ENCODE peak calls at places on chromosomes 2 and 18, in five cellular contexts. W is HepG2, U is NT2/D1, H is H1, X is GM12878. G is an unnamed sample.

GRCh38 chr2:126878601-126879000 is 20.1 kb upstream of the TEX51 start:
- DNase-seq in W (no peak), U (no peak), H (no peak), X (no peak), G (no peak)

GRCh38 chr2:104538082-104538481 is 315.8 kb upstream of the POU3F3 start:
- DNase-seq in W (no peak), U (no peak), H (no peak), X (no peak), G (no peak)

GRCh38 chr2:84942964-84943421 is 28.0 kb upstream of the KCMF1 start:
- DNase-seq in W (no peak), U (no peak), H (no peak), X (peak; percentile 93), G (no peak)

GRCh38 chr2:231380307-231380706 is 15.2 kb upstream of the B3GNT7 start:
- DNase-seq in W (no peak), U (no peak), H (no peak), X (no peak), G (no peak)

GRCh38 chr2:102449370-102449974 is 23.6 kb upstream of the SLC9A4 start:
- DNase-seq in W (peak; percentile 23), U (peak; percentile 35), H (no peak), X (no peak), G (peak; percentile 26)

GRCh38 chr2:120957905-120958304 is 222.2 kb downstream of the GLI2 start:
- DNase-seq in W (no peak), U (no peak), H (no peak), X (no peak), G (no peak)

GRCh38 chr2:11056614-11057013 is 98.7 kb upstream of the SLC66A3 start:
- DNase-seq in W (no peak), U (no peak), H (no peak), X (no peak), G (no peak)

GRCh38 chr18:25647404-25647803 is 295.4 kb upstream of the ZNF521 start:
- DNase-seq in W (no peak), U (no peak), H (no peak), X (no peak), G (no peak)

GRCh38 chr18:38868757-38869156 is 1303.2 kb upstream of the CELF4 start:
- DNase-seq in W (no peak), U (no peak), H (no peak), X (no peak), G (no peak)

GRCh38 chr2:165794520-165794882 is 454 bp upstream of the GALNT3 start:
- DNase-seq in W (no peak), U (no peak), H (no peak), X (peak; percentile 43), G (no peak)

DNA sequence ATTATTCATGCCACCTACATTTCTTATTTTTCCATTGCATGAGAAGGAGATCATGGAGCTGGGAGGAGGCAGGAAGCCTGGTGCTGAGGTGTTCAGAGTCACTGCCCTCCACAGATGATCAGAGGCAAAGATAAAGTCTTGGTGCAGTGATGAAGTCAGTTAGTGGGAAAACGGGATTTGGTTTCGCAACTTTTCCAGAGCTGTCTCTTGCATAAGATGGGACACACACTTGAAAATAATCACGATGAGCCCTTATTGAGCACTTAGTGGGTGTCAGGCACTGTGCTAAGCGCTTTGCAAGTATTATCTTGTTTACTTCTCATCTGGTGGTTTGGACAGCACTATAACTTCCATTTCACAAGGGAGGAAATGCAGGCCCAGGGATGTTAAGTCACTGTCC is 222.1 kb upstream of the SMAD2 start:
- DNase-seq in W (peak; percentile 13), U (no peak), H (no peak), X (no peak), G (no peak)
- TF ChIP-seq SUZ12 in W (no peak), U (no peak), H (no peak), X (no peak), G (no peak)

GRCh38 chr2:203436496-203436895 is 98.6 kb downstream of the RAPH1 start:
- DNase-seq in W (no peak), U (no peak), H (no peak), X (no peak), G (no peak)
- TF ChIP-seq SUZ12 in W (no peak), U (no peak), H (no peak), X (no peak), G (no peak)

GRCh38 chr2:151827564-151828142 is 568 bp downstream of the ARL5A start:
- DNase-seq in W (peak; percentile 23), U (peak; percentile 6), H (no peak), X (no peak), G (peak; percentile 10)
- TF ChIP-seq SUZ12 in W (no peak), U (no peak), H (no peak), X (no peak), G (no peak)

DNA sequence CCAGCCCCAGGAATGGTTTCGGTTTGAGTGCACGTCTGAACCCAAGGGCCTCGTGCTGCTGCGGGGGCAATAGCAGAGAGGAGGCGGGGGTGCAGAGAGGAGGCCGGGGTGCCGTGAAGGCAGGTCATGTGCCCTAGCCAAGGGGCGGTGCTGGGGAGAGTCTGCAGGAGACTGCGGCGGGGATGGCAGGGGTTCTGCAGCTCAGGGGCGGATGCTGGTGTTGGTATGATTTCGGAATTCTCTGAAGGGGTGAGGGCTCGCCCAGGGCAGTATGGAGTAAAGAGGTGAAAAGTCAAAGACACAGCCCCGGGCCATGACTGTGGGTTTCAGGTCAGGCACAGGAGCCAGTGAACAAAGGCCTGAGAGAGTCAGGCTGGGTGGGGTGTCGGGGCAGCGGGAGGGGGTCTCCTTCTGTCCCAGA is 186.5 kb upstream of the HDAC4 start:
- DNase-seq in W (no peak), U (no peak), H (no peak), X (no peak), G (no peak)
- TF ChIP-seq SUZ12 in W (no peak), U (no peak), H (no peak), X (no peak), G (no peak)

GRCh38 chr18:28178720-28179119 is 1.8 kb upstream of the CDH2 start:
- DNase-seq in W (no peak), U (no peak), H (no peak), X (no peak), G (no peak)

GRCh38 chr18:28176674-28176932 is 327 bp downstream of the CDH2 start:
- DNase-seq in W (no peak), U (no peak), H (no peak), X (no peak), G (peak; percentile 17)

GRCh38 chr18:28177828-28178635 is 1.1 kb upstream of the CDH2 start:
- DNase-seq in W (peak; percentile 18), U (no peak), H (no peak), X (no peak), G (peak; percentile 74)

GRCh38 chr18:28175930-28176673 is 828 bp downstream of the CDH2 start:
- DNase-seq in W (no peak), U (no peak), H (no peak), X (no peak), G (peak; percentile 38)

DNA sequence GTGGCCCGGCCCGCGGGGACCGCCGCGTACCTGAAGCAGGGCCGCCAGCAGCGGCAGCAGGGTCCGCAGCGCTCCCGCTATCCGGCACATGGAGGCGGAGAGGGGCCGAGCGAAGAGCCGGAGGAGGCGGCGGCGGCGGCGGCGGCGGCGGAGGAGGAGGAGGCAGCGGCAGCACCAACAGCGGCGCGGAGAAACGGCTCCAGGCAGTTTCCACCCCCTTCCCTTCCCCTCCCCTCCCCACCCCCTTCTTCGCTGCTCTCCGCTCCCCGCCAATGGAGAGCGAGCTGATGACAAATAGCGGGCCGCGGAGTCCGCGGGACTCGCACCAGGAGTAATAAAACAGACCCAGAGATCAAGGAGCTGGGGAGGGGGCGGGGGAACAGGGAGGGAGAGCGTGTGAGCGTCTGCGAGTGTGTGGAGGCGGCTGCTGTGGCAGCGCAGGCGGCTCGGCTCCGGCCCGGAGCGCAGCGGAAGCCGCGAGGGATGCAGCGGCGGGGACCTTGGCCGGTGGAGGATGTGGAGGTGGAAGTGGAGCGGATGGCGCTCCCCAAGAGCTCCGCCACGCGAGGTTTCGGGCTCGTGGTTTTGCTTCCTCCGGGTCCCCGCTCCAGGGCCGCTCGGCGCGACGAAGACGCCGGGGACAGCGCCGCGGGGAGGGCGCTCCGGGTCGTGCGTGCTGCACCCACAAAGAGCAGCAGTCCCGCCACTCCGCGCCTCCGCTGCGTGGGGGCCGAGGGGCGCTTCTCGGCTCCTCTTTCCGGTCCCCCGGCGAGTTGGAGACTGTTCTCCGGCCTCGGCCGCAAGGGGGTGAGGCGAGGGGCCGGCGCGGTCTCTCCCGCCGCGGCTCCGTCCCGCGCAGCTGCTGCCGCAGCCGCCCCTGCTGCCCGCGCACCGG is at the start of gene CDH2:
- DNase-seq in W (peak; percentile 77), U (peak; percentile 30), H (peak; percentile 60), X (no peak), G (peak; percentile 85)
- TF ChIP-seq SUZ12 in W (no peak), U (no peak), H (no peak), X (no peak), G (no peak)

GRCh38 chr2:100647709-100648108 is 84.9 kb downstream of the PDCL3 start:
- DNase-seq in W (no peak), U (no peak), H (no peak), X (no peak), G (no peak)
- TF ChIP-seq SUZ12 in W (no peak), U (no peak), H (no peak), X (no peak), G (no peak)

GRCh38 chr2:174971868-174972781 is 33.1 kb downstream of the CHN1 start:
- DNase-seq in W (no peak), U (no peak), H (no peak), X (no peak), G (no peak)

GRCh38 chr2:174969091-174969734 is 36.0 kb downstream of the CHN1 start:
- DNase-seq in W (no peak), U (no peak), H (no peak), X (no peak), G (no peak)

GRCh38 chr2:174970092-174970491 is 35.1 kb downstream of the CHN1 start:
- DNase-seq in W (no peak), U (no peak), H (no peak), X (no peak), G (no peak)

GRCh38 chr2:174974131-174974530 is 31.1 kb downstream of the CHN1 start:
- DNase-seq in W (no peak), U (no peak), H (no peak), X (no peak), G (no peak)

DNA sequence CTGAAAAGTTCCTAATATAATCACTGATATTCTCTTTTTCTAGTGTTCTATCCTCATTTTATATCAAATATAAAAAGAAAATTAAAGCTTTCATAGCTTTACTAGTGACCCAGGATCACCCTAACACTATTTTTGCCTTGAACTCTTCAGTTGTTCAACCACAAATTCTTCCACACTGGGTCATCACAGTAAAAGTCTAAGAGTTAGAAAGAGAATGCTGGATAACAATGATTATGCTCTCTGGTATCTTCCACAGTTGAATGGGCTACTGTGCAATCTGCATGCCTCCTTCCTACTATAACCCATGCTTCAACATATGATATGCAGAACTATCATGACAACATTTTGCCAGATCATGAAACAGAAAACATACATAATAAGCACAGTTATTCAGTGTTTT is 32.3 kb downstream of the CHN1 start:
- DNase-seq in W (no peak), U (no peak), H (no peak), X (no peak), G (no peak)
- TF ChIP-seq SUZ12 in W (no peak), U (no peak), H (no peak), X (no peak), G (no peak)

GRCh38 chr2:19611491-19612332 is 253.3 kb upstream of the OSR1 start:
- DNase-seq in W (peak; percentile 88), U (no peak), H (no peak), X (no peak), G (no peak)
- TF ChIP-seq SUZ12 in W (no peak), U (no peak), H (no peak), X (no peak), G (no peak)

GRCh38 chr18:46220116-46220515 is 115.9 kb downstream of the HAUS1 start:
- DNase-seq in W (no peak), U (no peak), H (no peak), X (no peak), G (no peak)
- TF ChIP-seq SUZ12 in W (no peak), U (no peak), H (no peak), X (no peak), G (no peak)